ENCODE peak calls at places on chromosomes 6 and 20, in eight cellular contexts. H is GM23248; G is choroid plexus epithelial cell; R is hypothalamus; W is iPS-NIHi11; Z is heart left ventricle; C is nucleus accumbens; S is stimulated activated CD4-positive, alpha-beta T cell treated with anti-CD3 and anti-CD28 coated beads, Interleukin-4, amount 100 ng/mL, for 48 hours. Q is an unnamed sample.

GRCh38 chr6:37283786-37284185 is 25.8 kb upstream of the TMEM217 start:
- DNase-seq in H (peak), G (no peak), R (peak), W (no peak), Z (peak), C (peak), S (no peak), Q (no peak)

GRCh38 chr20:16445482-16445881 is 127.8 kb downstream of the KIF16B start:
- DNase-seq in H (no peak), G (no peak), R (no peak), W (no peak), Z (no peak), C (no peak), S (no peak), Q (no peak)

GRCh38 chr6:45830441-45831139 is 185.1 kb downstream of the CLIC5 start:
- DNase-seq in H (no peak), G (peak), R (peak), W (no peak), Z (no peak), C (no peak), S (peak), Q (no peak)

GRCh38 chr20:64216036-64216435 is 39.5 kb upstream of the PCMTD2 start:
- DNase-seq in H (no peak), G (no peak), R (peak), W (no peak), Z (peak), C (no peak), S (no peak), Q (no peak)

GRCh38 chr6:142400495-142400894 is 98.7 kb downstream of the ADGRG6 start:
- DNase-seq in H (no peak), G (peak), R (no peak), W (no peak), Z (no peak), C (no peak), S (no peak), Q (no peak)

GRCh38 chr6:110874880-110875547 is 429 bp downstream of the AMD1 start:
- DNase-seq in H (peak), G (no peak), R (peak), W (peak), Z (no peak), C (no peak), S (peak), Q (no peak)

GRCh38 chr20:3011752-3012151 is 31.7 kb upstream of the GNRH2 start:
- DNase-seq in H (no peak), G (no peak), R (no peak), W (no peak), Z (no peak), C (no peak), S (no peak), Q (no peak)

GRCh38 chr6:29500594-29500993 is 12.8 kb upstream of the MAS1L start:
- DNase-seq in H (no peak), G (no peak), R (no peak), W (no peak), Z (no peak), C (no peak), S (no peak), Q (no peak)

GRCh38 chr6:169019727-169020491 is 233.7 kb downstream of the THBS2 start:
- DNase-seq in H (no peak), G (no peak), R (no peak), W (peak), Z (no peak), C (no peak), S (no peak), Q (no peak)

GRCh38 chr6:169220068-169220964 is 33.3 kb downstream of the THBS2 start:
- DNase-seq in H (no peak), G (no peak), R (no peak), W (no peak), Z (no peak), C (no peak), S (no peak), Q (peak)

GRCh38 chr6:28335564-28336283 is at the start of gene ZSCAN31:
- DNase-seq in H (peak), G (peak), R (peak), W (peak), Z (peak), C (peak), S (peak), Q (peak)

GRCh38 chr6:127206531-127207065 is 60.1 kb upstream of the RNF146 start:
- DNase-seq in H (peak), G (no peak), R (no peak), W (no peak), Z (no peak), C (no peak), S (no peak), Q (no peak)

GRCh38 chr20:39706089-39706721 is 744.1 kb downstream of the DHX35 start:
- DNase-seq in H (no peak), G (peak), R (no peak), W (no peak), Z (peak), C (no peak), S (no peak), Q (no peak)

GRCh38 chr6:155710704-155711103 is 255.1 kb upstream of the NOX3 start:
- DNase-seq in H (no peak), G (no peak), R (no peak), W (peak), Z (no peak), C (no peak), S (no peak), Q (no peak)

GRCh38 chr6:137033828-137034227 is 10.9 kb downstream of the IL20RA start:
- DNase-seq in H (no peak), G (peak), R (no peak), W (no peak), Z (no peak), C (no peak), S (peak), Q (no peak)

GRCh38 chr6:167781066-167781767 is 45.5 kb upstream of the AFDN start:
- DNase-seq in H (no peak), G (no peak), R (no peak), W (no peak), Z (no peak), C (no peak), S (no peak), Q (no peak)

GRCh38 chr6:32166411-32167061 is 2.1 kb downstream of the EGFL8 start:
- DNase-seq in H (no peak), G (no peak), R (no peak), W (peak), Z (no peak), C (no peak), S (no peak), Q (no peak)

GRCh38 chr6:112017169-112017568 is 36.7 kb upstream of the CCN6 start:
- DNase-seq in H (no peak), G (no peak), R (no peak), W (no peak), Z (no peak), C (no peak), S (peak), Q (no peak)

GRCh38 chr6:9361749-9362148 is 926.4 kb upstream of the SLC35B3 start:
- DNase-seq in H (no peak), G (no peak), R (no peak), W (no peak), Z (no peak), C (no peak), S (no peak), Q (no peak)

GRCh38 chr6:169169375-169169774 is 84.3 kb downstream of the THBS2 start:
- DNase-seq in H (no peak), G (no peak), R (no peak), W (no peak), Z (no peak), C (no peak), S (no peak), Q (peak)

GRCh38 chr20:59948828-59949720 is 8.9 kb downstream of the FAM217B start:
- DNase-seq in H (peak), G (peak), R (no peak), W (no peak), Z (no peak), C (no peak), S (no peak), Q (no peak)

GRCh38 chr6:79821859-79822258 is 125.5 kb downstream of the ELOVL4 start:
- DNase-seq in H (peak), G (peak), R (no peak), W (no peak), Z (no peak), C (no peak), S (no peak), Q (no peak)

GRCh38 chr20:35171753-35172433 is at the start of gene PROCR:
- DNase-seq in H (peak), G (peak), R (peak), W (peak), Z (peak), C (no peak), S (peak), Q (peak)

GRCh38 chr20:10771435-10772140 is 97.8 kb upstream of the JAG1 start:
- DNase-seq in H (no peak), G (peak), R (no peak), W (no peak), Z (no peak), C (no peak), S (no peak), Q (no peak)

GRCh38 chr6:91045152-91045551 is 458.3 kb upstream of the MAP3K7 start:
- DNase-seq in H (no peak), G (peak), R (no peak), W (no peak), Z (no peak), C (no peak), S (no peak), Q (no peak)

GRCh38 chr20:57432874-57433491 is 41.8 kb downstream of the RBM38 start:
- DNase-seq in H (peak), G (no peak), R (no peak), W (no peak), Z (peak), C (no peak), S (peak), Q (no peak)

GRCh38 chr6:106448000-106448426 is 87.5 kb downstream of the CRYBG1 start:
- DNase-seq in H (no peak), G (no peak), R (peak), W (no peak), Z (peak), C (no peak), S (no peak), Q (no peak)

GRCh38 chr20:43590036-43590391 is 723 bp upstream of the IFT52 start:
- DNase-seq in H (no peak), G (no peak), R (peak), W (peak), Z (no peak), C (no peak), S (no peak), Q (no peak)

GRCh38 chr6:109303149-109303548 is 79.1 kb downstream of the CD164 start:
- DNase-seq in H (no peak), G (no peak), R (no peak), W (no peak), Z (no peak), C (no peak), S (no peak), Q (no peak)

GRCh38 chr6:139882234-139882633 is 507.8 kb upstream of the CITED2 start:
- DNase-seq in H (no peak), G (peak), R (no peak), W (no peak), Z (no peak), C (no peak), S (no peak), Q (no peak)

GRCh38 chr6:165092881-165093595 is 216.4 kb downstream of the C6orf118 start:
- DNase-seq in H (no peak), G (no peak), R (no peak), W (no peak), Z (no peak), C (no peak), S (no peak), Q (no peak)

GRCh38 chr6:112502348-112503130 is 155.4 kb downstream of the RFPL4B start:
- DNase-seq in H (peak), G (peak), R (no peak), W (peak), Z (no peak), C (no peak), S (no peak), Q (no peak)

GRCh38 chr6:87944541-87944954 is 103.1 kb upstream of the SPACA1 start:
- DNase-seq in H (peak), G (peak), R (peak), W (peak), Z (peak), C (no peak), S (no peak), Q (peak)

GRCh38 chr6:33206864-33207568 is 1.3 kb upstream of the RING1 start:
- DNase-seq in H (peak), G (no peak), R (no peak), W (no peak), Z (no peak), C (no peak), S (no peak), Q (no peak)

GRCh38 chr6:119036076-119036475 is 42.4 kb downstream of the FAM184A start:
- DNase-seq in H (no peak), G (no peak), R (no peak), W (no peak), Z (no peak), C (no peak), S (no peak), Q (no peak)

GRCh38 chr6:7975764-7976146 is 65.2 kb upstream of the TXNDC5 start:
- DNase-seq in H (peak), G (peak), R (peak), W (no peak), Z (no peak), C (no peak), S (no peak), Q (no peak)

GRCh38 chr6:114713690-114714089 is 370.9 kb upstream of the HS3ST5 start:
- DNase-seq in H (no peak), G (no peak), R (no peak), W (no peak), Z (no peak), C (no peak), S (no peak), Q (no peak)

GRCh38 chr6:70956451-70957283 is at the start of gene B3GAT2:
- DNase-seq in H (peak), G (peak), R (peak), W (peak), Z (peak), C (no peak), S (no peak), Q (peak)

GRCh38 chr20:60913298-60913697 is 338.8 kb upstream of the CDH4 start:
- DNase-seq in H (no peak), G (no peak), R (no peak), W (no peak), Z (no peak), C (no peak), S (no peak), Q (no peak)

GRCh38 chr6:35341557-35341956 is 801 bp upstream of the PPARD start:
- DNase-seq in H (no peak), G (no peak), R (no peak), W (peak), Z (no peak), C (no peak), S (no peak), Q (no peak)

Q was measured in osteocyte.